ENCODE peak calls at places on chromosomes 4 and X, in five cellular contexts. One of them, this sample, is unnamed.

GRCh38 chrX:101164766-101165590 is 54.6 kb upstream of the DRP2 start:
- DNase-seq in tibial artery: no peak
- DNase-seq in Calu3: no peak
- DNase-seq in foreskin keratinocyte: no peak
- DNase-seq in cardiac muscle cell: no peak
- DNase-seq in this sample: no peak

GRCh38 chr4:71229477-71230257 is 109.2 kb upstream of the SLC4A4 start:
- DNase-seq in foreskin keratinocyte: no peak
- DNase-seq in tibial artery: no peak
- DNase-seq in cardiac muscle cell: peak
- DNase-seq in Calu3: peak
- DNase-seq in this sample: peak

GRCh38 chr4:24211821-24212220 is 322.0 kb upstream of the PPARGC1A start:
- DNase-seq in Calu3: no peak
- DNase-seq in tibial artery: no peak
- DNase-seq in cardiac muscle cell: no peak
- DNase-seq in foreskin keratinocyte: no peak
- DNase-seq in this sample: no peak

GRCh38 chrX:49876750-49877149 is 2.5 kb upstream of the USP27X start:
- DNase-seq in cardiac muscle cell: peak
- DNase-seq in foreskin keratinocyte: no peak
- DNase-seq in tibial artery: no peak
- DNase-seq in Calu3: peak
- DNase-seq in this sample: peak

GRCh38 chr4:53713767-53714166 is 122.5 kb upstream of the LNX1 start:
- DNase-seq in cardiac muscle cell: no peak
- DNase-seq in foreskin keratinocyte: no peak
- DNase-seq in Calu3: no peak
- DNase-seq in tibial artery: no peak
- DNase-seq in this sample: no peak

GRCh38 chrX:25524150-25524549 is 508.4 kb upstream of the ARX start:
- DNase-seq in tibial artery: no peak
- DNase-seq in cardiac muscle cell: no peak
- DNase-seq in Calu3: peak
- DNase-seq in foreskin keratinocyte: no peak
- DNase-seq in this sample: no peak

GRCh38 chrX:151694121-151694520 is 1.1 kb upstream of the PRRG3 start:
- DNase-seq in foreskin keratinocyte: no peak
- DNase-seq in Calu3: no peak
- DNase-seq in cardiac muscle cell: no peak
- DNase-seq in tibial artery: no peak
- DNase-seq in this sample: no peak

GRCh38 chr4:788636-789297 is 37.2 kb downstream of the CPLX1 start:
- DNase-seq in foreskin keratinocyte: no peak
- DNase-seq in cardiac muscle cell: no peak
- DNase-seq in Calu3: no peak
- DNase-seq in tibial artery: no peak
- DNase-seq in this sample: no peak

GRCh38 chr4:41339812-41340809 is 83.4 kb downstream of the UCHL1 start:
- DNase-seq in foreskin keratinocyte: no peak
- DNase-seq in Calu3: peak
- DNase-seq in tibial artery: no peak
- DNase-seq in cardiac muscle cell: no peak
- DNase-seq in this sample: no peak

GRCh38 chr4:154973636-154974035 is 192.6 kb downstream of the RBM46 start:
- DNase-seq in cardiac muscle cell: no peak
- DNase-seq in tibial artery: no peak
- DNase-seq in foreskin keratinocyte: no peak
- DNase-seq in Calu3: no peak
- DNase-seq in this sample: no peak

GRCh38 chr4:142683503-142683902 is 162.6 kb downstream of the INPP4B start:
- DNase-seq in tibial artery: no peak
- DNase-seq in Calu3: no peak
- DNase-seq in foreskin keratinocyte: peak
- DNase-seq in cardiac muscle cell: no peak
- DNase-seq in this sample: no peak

GRCh38 chr4:37241646-37242045 is 2.9 kb upstream of the NWD2 start:
- DNase-seq in cardiac muscle cell: no peak
- DNase-seq in tibial artery: no peak
- DNase-seq in foreskin keratinocyte: no peak
- DNase-seq in Calu3: no peak
- DNase-seq in this sample: no peak

GRCh38 chr4:173459857-173460256 is 60.9 kb upstream of the SCRG1 start:
- DNase-seq in tibial artery: no peak
- DNase-seq in cardiac muscle cell: no peak
- DNase-seq in Calu3: no peak
- DNase-seq in foreskin keratinocyte: no peak
- DNase-seq in this sample: no peak

GRCh38 chr4:13988347-13989265 is 361.1 kb upstream of the BOD1L1 start:
- DNase-seq in cardiac muscle cell: no peak
- DNase-seq in tibial artery: peak
- DNase-seq in foreskin keratinocyte: no peak
- DNase-seq in Calu3: no peak
- DNase-seq in this sample: no peak

GRCh38 chrX:47573334-47574095 is 8.7 kb upstream of the TIMP1 start:
- DNase-seq in foreskin keratinocyte: no peak
- DNase-seq in cardiac muscle cell: peak
- DNase-seq in Calu3: no peak
- DNase-seq in tibial artery: no peak
- DNase-seq in this sample: no peak

GRCh38 chrX:118968031-118968430 is 6.4 kb upstream of the LONRF3 start:
- DNase-seq in tibial artery: no peak
- DNase-seq in cardiac muscle cell: no peak
- DNase-seq in Calu3: no peak
- DNase-seq in foreskin keratinocyte: no peak
- DNase-seq in this sample: no peak

GRCh38 chrX:119686087-119686639 is 6.8 kb downstream of the SEPTIN6 start:
- DNase-seq in Calu3: no peak
- DNase-seq in tibial artery: no peak
- DNase-seq in foreskin keratinocyte: no peak
- DNase-seq in cardiac muscle cell: peak
- DNase-seq in this sample: no peak

GRCh38 chr4:101071241-101071640 is 276.1 kb downstream of the PPP3CA start:
- DNase-seq in cardiac muscle cell: no peak
- DNase-seq in foreskin keratinocyte: no peak
- DNase-seq in Calu3: no peak
- DNase-seq in tibial artery: no peak
- DNase-seq in this sample: no peak

GRCh38 chr4:12138478-12138877 is 709.8 kb upstream of the HS3ST1 start:
- DNase-seq in foreskin keratinocyte: no peak
- DNase-seq in tibial artery: no peak
- DNase-seq in Calu3: no peak
- DNase-seq in cardiac muscle cell: no peak
- DNase-seq in this sample: no peak

GRCh38 chr4:149031399-149031798 is 589.2 kb upstream of the NR3C2 start:
- DNase-seq in Calu3: no peak
- DNase-seq in tibial artery: no peak
- DNase-seq in foreskin keratinocyte: peak
- DNase-seq in cardiac muscle cell: peak
- DNase-seq in this sample: no peak

GRCh38 chrX:8565729-8566128 is 101.1 kb downstream of the VCX3B start:
- DNase-seq in Calu3: no peak
- DNase-seq in tibial artery: no peak
- DNase-seq in cardiac muscle cell: no peak
- DNase-seq in foreskin keratinocyte: no peak
- DNase-seq in this sample: no peak

GRCh38 chr4:187070740-187071139 is 347.1 kb upstream of the FAT1 start:
- DNase-seq in Calu3: no peak
- DNase-seq in tibial artery: no peak
- DNase-seq in cardiac muscle cell: no peak
- DNase-seq in foreskin keratinocyte: no peak
- DNase-seq in this sample: no peak

GRCh38 chr4:7854697-7855370 is 84.8 kb downstream of the AFAP1 start:
- DNase-seq in tibial artery: no peak
- DNase-seq in cardiac muscle cell: no peak
- DNase-seq in foreskin keratinocyte: no peak
- DNase-seq in Calu3: no peak
- DNase-seq in this sample: no peak

GRCh38 chr4:82704156-82704555 is 94.4 kb downstream of the SCD5 start:
- DNase-seq in tibial artery: no peak
- DNase-seq in Calu3: no peak
- DNase-seq in foreskin keratinocyte: no peak
- DNase-seq in cardiac muscle cell: no peak
- DNase-seq in this sample: no peak

GRCh38 chrX:52346462-52347165 is 22.2 kb upstream of the XAGE2 start:
- DNase-seq in Calu3: peak
- DNase-seq in tibial artery: no peak
- DNase-seq in cardiac muscle cell: no peak
- DNase-seq in foreskin keratinocyte: no peak
- DNase-seq in this sample: no peak

GRCh38 chrX:43975747-43976146 is 2.6 kb upstream of the NDP start:
- DNase-seq in foreskin keratinocyte: no peak
- DNase-seq in cardiac muscle cell: no peak
- DNase-seq in Calu3: no peak
- DNase-seq in tibial artery: no peak
- DNase-seq in this sample: no peak

GRCh38 chr4:107034091-107034698 is 1.9 kb downstream of the DKK2 start:
- DNase-seq in Calu3: peak
- DNase-seq in cardiac muscle cell: peak
- DNase-seq in foreskin keratinocyte: no peak
- DNase-seq in tibial artery: no peak
- DNase-seq in this sample: peak
- TF ChIP-seq CTCF in Calu3: peak
- TF ChIP-seq CTCF in cardiac muscle cell: peak
- TF ChIP-seq CTCF in foreskin keratinocyte: peak
- TF ChIP-seq CTCF in tibial artery: no peak
- TF ChIP-seq CTCF in this sample: no peak

DNA sequence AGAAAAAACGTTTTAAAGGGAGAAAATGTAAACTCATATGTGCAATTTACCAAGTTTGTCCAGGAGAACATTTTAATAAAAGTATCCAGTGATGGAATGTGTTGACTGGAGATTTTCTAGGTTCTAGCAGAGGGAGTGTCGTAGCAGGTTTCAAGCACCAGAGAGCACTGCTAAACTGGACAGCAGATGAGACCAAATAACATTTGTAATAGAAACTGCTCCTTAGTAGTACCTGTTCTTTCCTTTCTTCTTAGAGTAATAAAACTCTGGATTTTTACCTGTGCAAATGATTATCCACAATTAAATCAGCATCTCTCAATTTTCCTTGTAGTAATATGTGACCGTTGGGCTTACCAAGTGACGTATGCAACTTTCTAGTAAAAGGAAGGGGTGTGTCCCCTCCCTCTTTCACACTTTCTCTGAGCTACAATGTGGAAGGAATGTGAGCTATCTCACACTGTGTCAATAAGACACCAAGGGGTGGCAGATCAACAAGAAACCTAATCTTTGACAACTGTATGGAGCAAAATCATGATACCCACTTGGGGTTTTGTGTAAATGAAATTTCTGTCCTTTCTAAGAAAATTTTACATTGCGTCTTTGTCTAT is 9.5 kb downstream of the HPGDS start:
- DNase-seq in cardiac muscle cell: peak
- DNase-seq in Calu3: peak
- DNase-seq in tibial artery: no peak
- DNase-seq in foreskin keratinocyte: no peak
- DNase-seq in this sample: no peak
- TF ChIP-seq CTCF in cardiac muscle cell: peak
- TF ChIP-seq CTCF in Calu3: no peak
- TF ChIP-seq CTCF in tibial artery: no peak
- TF ChIP-seq CTCF in foreskin keratinocyte: peak
- TF ChIP-seq CTCF in this sample: no peak

DNA sequence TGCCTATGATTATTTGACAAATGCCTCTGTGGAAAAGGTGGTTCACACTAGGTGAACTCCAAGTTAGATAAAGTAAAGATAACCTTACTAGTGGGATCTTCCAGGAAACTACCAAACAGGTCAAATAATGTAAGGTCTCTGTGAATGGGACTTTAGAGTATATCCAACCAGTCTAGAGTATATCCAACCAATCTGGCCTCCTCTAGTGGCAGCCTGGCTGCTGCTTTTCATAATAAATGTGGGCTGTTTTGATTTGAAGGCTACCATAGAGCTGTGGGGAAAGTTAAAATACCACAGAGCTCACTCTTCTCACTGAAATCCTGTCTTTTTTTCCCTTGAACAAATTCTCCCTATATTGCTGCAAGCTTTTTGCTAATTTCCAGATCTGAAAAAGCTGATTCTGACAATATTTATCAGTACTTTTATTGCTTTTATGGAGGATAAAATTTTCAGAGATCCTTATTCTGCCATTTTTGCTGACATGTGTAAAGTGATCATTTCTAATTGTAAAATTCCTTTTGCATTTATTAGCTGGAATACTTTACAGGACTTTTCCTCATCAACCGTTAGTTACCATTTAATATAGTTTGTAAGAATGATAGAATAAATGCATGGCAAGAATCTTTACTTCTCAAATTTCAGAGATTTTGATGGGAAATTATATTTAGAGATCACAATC is 111.3 kb downstream of the TET2 start:
- DNase-seq in cardiac muscle cell: no peak
- DNase-seq in foreskin keratinocyte: no peak
- DNase-seq in tibial artery: no peak
- DNase-seq in Calu3: no peak
- DNase-seq in this sample: no peak
- TF ChIP-seq CTCF in cardiac muscle cell: no peak
- TF ChIP-seq CTCF in foreskin keratinocyte: peak
- TF ChIP-seq CTCF in tibial artery: no peak
- TF ChIP-seq CTCF in Calu3: no peak
- TF ChIP-seq CTCF in this sample: no peak

GRCh38 chr4:1812720-1813119 is 19.6 kb downstream of the FGFR3 start:
- DNase-seq in Calu3: no peak
- DNase-seq in cardiac muscle cell: no peak
- DNase-seq in tibial artery: no peak
- DNase-seq in foreskin keratinocyte: no peak
- DNase-seq in this sample: no peak

GRCh38 chr4:1814453-1814852 is 21.4 kb downstream of the FGFR3 start:
- DNase-seq in tibial artery: no peak
- DNase-seq in cardiac muscle cell: no peak
- DNase-seq in Calu3: no peak
- DNase-seq in foreskin keratinocyte: no peak
- DNase-seq in this sample: no peak

GRCh38 chr4:1813231-1813630 is 20.1 kb downstream of the FGFR3 start:
- DNase-seq in Calu3: no peak
- DNase-seq in tibial artery: no peak
- DNase-seq in foreskin keratinocyte: no peak
- DNase-seq in cardiac muscle cell: no peak
- DNase-seq in this sample: no peak

GRCh38 chr4:1815096-1815996 is 22.3 kb downstream of the FGFR3 start:
- DNase-seq in Calu3: no peak
- DNase-seq in tibial artery: no peak
- DNase-seq in cardiac muscle cell: no peak
- DNase-seq in foreskin keratinocyte: no peak
- DNase-seq in this sample: no peak

GRCh38 chr4:1813915-1814314 is 20.8 kb downstream of the FGFR3 start:
- DNase-seq in foreskin keratinocyte: no peak
- DNase-seq in tibial artery: no peak
- DNase-seq in Calu3: no peak
- DNase-seq in cardiac muscle cell: no peak
- DNase-seq in this sample: no peak
- TF ChIP-seq CTCF in foreskin keratinocyte: peak
- TF ChIP-seq CTCF in tibial artery: no peak
- TF ChIP-seq CTCF in Calu3: no peak
- TF ChIP-seq CTCF in cardiac muscle cell: peak
- TF ChIP-seq CTCF in this sample: peak

DNA sequence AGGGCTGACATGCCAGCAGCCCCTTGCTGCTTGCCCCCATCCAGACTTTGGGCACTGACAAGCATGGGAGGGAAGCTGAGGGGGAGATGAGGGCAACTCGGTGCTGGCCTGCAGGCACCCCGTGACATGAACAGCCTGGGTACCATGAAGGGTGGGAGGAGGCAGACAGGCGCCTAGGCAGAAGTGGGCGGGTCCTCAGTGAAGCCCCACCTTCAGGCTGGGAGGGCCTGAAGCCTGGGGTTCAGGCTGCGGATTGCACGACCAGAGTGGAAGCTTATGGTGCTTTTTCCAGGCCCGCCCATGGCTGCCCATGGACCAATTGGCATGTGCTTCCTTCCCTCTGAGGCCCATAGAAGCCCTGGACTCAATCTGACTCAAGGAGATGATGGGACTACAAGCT is 354.1 kb downstream of the GRIA2 start:
- DNase-seq in foreskin keratinocyte: no peak
- DNase-seq in Calu3: no peak
- DNase-seq in tibial artery: no peak
- DNase-seq in cardiac muscle cell: no peak
- DNase-seq in this sample: no peak
- TF ChIP-seq CTCF in foreskin keratinocyte: no peak
- TF ChIP-seq CTCF in Calu3: no peak
- TF ChIP-seq CTCF in tibial artery: no peak
- TF ChIP-seq CTCF in cardiac muscle cell: no peak
- TF ChIP-seq CTCF in this sample: no peak

This sample was measured in GM10248.